ENCODE peak calls at places on chromosomes 11 and 22, in ten cellular contexts. N is psoas muscle; S is cardiac muscle cell; L is Panc1; D is CD8-positive, alpha-beta memory T cell; E is esophagus squamous epithelium; Q is mesendoderm; P is CD4-positive, CD25-positive, alpha-beta regulatory T cell; B is brain microvascular endothelial cell; R is mammary epithelial cell. H is an unnamed sample. For H3K27me3, the result is how much of the 10 kb centered on the place peaks cover.

GRCh38 chr11:107757661-107758060 is 45.8 kb upstream of the SLN start:
- DNase-seq in S (no peak), N (no peak), D (no peak), B (no peak), Q (peak), E (no peak), R (no peak), P (no peak), L (no peak), H (no peak)

GRCh38 chr11:78325274-78325781 is 92.3 kb downstream of the GAB2 start:
- DNase-seq in P (no peak), D (no peak), L (no peak), E (no peak), R (no peak), Q (no peak), B (no peak), N (no peak), S (no peak), H (no peak)

GRCh38 chr11:131392528-131393255 is 22.3 kb downstream of the NTM start:
- DNase-seq in D (no peak), B (no peak), R (no peak), L (no peak), E (no peak), P (no peak), N (no peak), Q (peak), S (peak), H (no peak)

GRCh38 chr22:37481347-37481907 is 4.8 kb downstream of the MFNG start:
- DNase-seq in B (no peak), P (no peak), E (no peak), N (no peak), R (no peak), L (no peak), D (no peak), Q (no peak), S (no peak), H (no peak)

GRCh38 chr22:19290400-19291217 is 910 bp downstream of the CLTCL1 start:
- DNase-seq in R (no peak), P (no peak), S (peak), L (no peak), Q (no peak), B (no peak), D (no peak), E (no peak), N (peak), H (no peak)

GRCh38 chr11:115334932-115335788 is 169.1 kb downstream of the CADM1 start:
- DNase-seq in L (no peak), B (no peak), Q (peak), D (no peak), N (no peak), E (no peak), P (no peak), S (peak), R (peak), H (no peak)

GRCh38 chr11:72816404-72816990 is 2.3 kb downstream of the ATG16L2 start:
- DNase-seq in Q (no peak), R (no peak), L (no peak), D (no peak), E (no peak), P (no peak), S (no peak), B (no peak), N (no peak), H (no peak)

GRCh38 chr11:33942954-33943353 is 51.1 kb upstream of the LMO2 start:
- DNase-seq in D (no peak), Q (no peak), E (no peak), L (no peak), N (peak), S (no peak), P (no peak), R (peak), B (peak), H (no peak)

GRCh38 chr11:128902515-128903066 is 11.4 kb downstream of the KCNJ5 start:
- DNase-seq in D (no peak), Q (peak), L (no peak), S (no peak), N (no peak), R (peak), B (peak), P (no peak), E (no peak), H (no peak)

GRCh38 chr11:9137293-9138132 is 46.1 kb upstream of the SCUBE2 start:
- DNase-seq in R (peak), B (peak), N (peak), E (peak), P (peak), S (peak), L (peak), D (peak), Q (peak), H (peak)

GRCh38 chr22:49970528-49971231 is 10.1 kb downstream of the PIM3 start:
- DNase-seq in N (peak), S (peak), B (peak), P (peak), E (peak), R (peak), Q (peak), L (peak), D (peak), H (peak)

GRCh38 chr11:73258104-73258684 is 13.9 kb upstream of the P2RY6 start:
- DNase-seq in B (no peak), P (no peak), R (no peak), L (no peak), Q (no peak), N (no peak), E (no peak), S (no peak), D (no peak), H (no peak)

GRCh38 chr11:128522063-128522942 is 65.1 kb downstream of the ETS1 start:
- DNase-seq in S (peak), Q (peak), L (peak), E (peak), D (peak), R (peak), P (peak), N (peak), B (peak), H (peak)

GRCh38 chr11:120271672-120272071 is 31.7 kb downstream of the POU2F3 start:
- DNase-seq in R (peak), N (no peak), S (no peak), Q (no peak), B (no peak), P (no peak), E (no peak), L (no peak), D (no peak), H (no peak)

GRCh38 chr11:120268686-120269085 is 28.7 kb downstream of the POU2F3 start:
- DNase-seq in D (no peak), R (no peak), B (no peak), L (no peak), E (no peak), Q (no peak), S (no peak), N (no peak), P (no peak), H (no peak)

GRCh38 chr11:120272303-120272702 is 32.4 kb downstream of the POU2F3 start:
- DNase-seq in R (peak), D (no peak), L (no peak), E (no peak), N (no peak), S (no peak), P (no peak), B (peak), Q (no peak), H (no peak)

GRCh38 chr11:120273432-120273831 is 33.5 kb downstream of the POU2F3 start:
- DNase-seq in P (no peak), L (no peak), B (no peak), E (no peak), D (no peak), Q (no peak), S (no peak), R (peak), N (no peak), H (no peak)

DNA sequence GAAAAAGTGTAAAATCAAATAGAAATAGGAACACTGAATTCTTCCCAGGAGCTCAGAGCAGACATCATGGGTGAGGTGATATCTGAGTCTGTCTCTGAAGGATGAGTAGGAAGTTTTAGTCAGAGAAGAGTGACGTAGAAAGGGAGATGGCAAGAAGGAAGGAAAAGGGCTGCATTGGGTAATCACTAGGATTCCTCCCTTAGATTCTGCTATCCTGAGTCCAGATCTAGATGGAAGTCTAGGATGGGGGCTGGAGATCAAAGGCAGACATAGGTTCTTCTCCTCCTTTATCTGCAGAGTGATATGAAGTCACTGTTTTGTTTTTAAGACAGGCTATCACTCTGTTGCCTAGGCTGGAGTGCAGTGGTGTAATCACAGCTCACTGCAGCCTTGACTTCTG is 30.4 kb downstream of the POU2F3 start:
- DNase-seq in B (no peak), L (no peak), N (no peak), Q (no peak), R (no peak), E (no peak), S (no peak), P (no peak), D (no peak), H (no peak)
- H3K27me3 ChIP-seq in B (under half), L (under half), N (under half), Q (under half), R (under half), E (under half), S (under half), P (under half), D (under half), H (under half)

GRCh38 chr11:2482745-2483144 is 37.9 kb downstream of the KCNQ1 start:
- DNase-seq in P (no peak), D (no peak), Q (no peak), S (no peak), R (no peak), B (no peak), E (no peak), L (no peak), N (no peak), H (no peak)
- H3K27me3 ChIP-seq in P (under half), D (under half), Q (under half), S (under half), R (under half), B (under half), E (under half), L (under half), N (under half), H (under half)

GRCh38 chr11:57461841-57462489 is 1.6 kb downstream of the RTN4RL2 start:
- DNase-seq in P (no peak), R (no peak), N (no peak), L (no peak), Q (no peak), E (no peak), D (no peak), S (no peak), B (no peak), H (no peak)

GRCh38 chr11:57459112-57460016 is 964 bp upstream of the RTN4RL2 start:
- DNase-seq in D (no peak), S (peak), P (no peak), L (no peak), Q (peak), R (no peak), B (no peak), E (no peak), N (no peak), H (peak)

GRCh38 chr11:57460017-57460755 is at the start of gene RTN4RL2:
- DNase-seq in B (peak), L (no peak), S (peak), Q (peak), E (no peak), N (peak), P (no peak), D (peak), R (peak), H (peak)

GRCh38 chr11:57462597-57462996 is 2.3 kb downstream of the RTN4RL2 start:
- DNase-seq in N (no peak), D (no peak), L (no peak), B (no peak), P (no peak), E (no peak), R (no peak), S (no peak), Q (no peak), H (no peak)

GRCh38 chr11:57460756-57461749 is 725 bp downstream of the RTN4RL2 start:
- DNase-seq in P (no peak), Q (peak), E (no peak), R (no peak), S (no peak), L (no peak), N (no peak), D (no peak), B (no peak), H (no peak)
- H3K27me3 ChIP-seq in P (under half), Q (under half), E (half or more), R (under half), S (half or more), L (under half), N (under half), D (under half), B (under half), H (under half)

GRCh38 chr22:22061085-22062077 is 78.8 kb upstream of the TOP3B start:
- DNase-seq in L (no peak), S (no peak), P (no peak), E (no peak), D (no peak), N (no peak), B (peak), Q (no peak), R (peak), H (no peak)

GRCh38 chr22:22060200-22061084 is 77.9 kb upstream of the TOP3B start:
- DNase-seq in D (peak), E (no peak), R (peak), B (peak), N (peak), S (peak), L (peak), P (peak), Q (peak), H (peak)

GRCh38 chr22:22057617-22058378 is 75.2 kb upstream of the TOP3B start:
- DNase-seq in S (no peak), P (no peak), R (no peak), Q (no peak), N (no peak), B (no peak), D (no peak), E (no peak), L (no peak), H (no peak)

GRCh38 chr22:22059476-22060002 is 77.0 kb upstream of the TOP3B start:
- DNase-seq in S (no peak), R (no peak), D (no peak), N (no peak), P (no peak), Q (no peak), B (no peak), L (no peak), E (no peak), H (no peak)

GRCh38 chr22:22058649-22059475 is 76.3 kb upstream of the TOP3B start:
- DNase-seq in L (no peak), D (no peak), N (no peak), Q (no peak), E (no peak), P (no peak), S (no peak), R (no peak), B (no peak), H (no peak)
- H3K27me3 ChIP-seq in L (under half), D (under half), N (under half), Q (under half), E (under half), P (under half), S (under half), R (under half), B (under half), H (under half)

DNA sequence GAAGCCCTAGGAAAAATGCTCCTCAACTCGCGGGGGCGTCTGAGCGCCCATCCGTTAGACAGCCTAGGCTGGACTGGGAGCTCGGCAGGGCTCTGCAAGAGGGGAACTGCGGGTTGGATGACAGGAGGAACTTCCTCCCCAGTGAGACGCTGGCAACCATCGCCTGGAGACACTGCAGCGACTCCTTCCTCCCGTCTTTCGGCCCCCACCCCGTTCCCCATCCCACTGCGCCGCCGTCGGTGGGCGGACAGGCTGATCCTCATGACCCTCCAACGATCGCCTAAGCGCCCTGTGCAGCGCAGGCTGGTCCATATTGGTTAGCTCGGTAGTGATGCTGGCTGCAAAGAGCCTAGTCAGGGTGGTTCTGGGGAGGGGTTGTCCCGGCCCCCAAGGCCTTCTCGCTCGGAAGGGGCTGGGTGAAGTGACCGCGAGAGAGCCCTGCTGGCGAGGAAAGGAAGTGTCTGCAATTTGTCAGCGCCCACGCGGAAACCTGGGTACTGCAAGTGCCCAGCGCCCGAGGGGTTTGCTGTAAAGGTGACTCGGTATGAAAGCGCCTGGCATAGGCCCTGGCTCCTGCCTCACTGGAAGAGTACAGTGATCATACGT is 638 bp downstream of the NRGN start:
- DNase-seq in D (peak), B (no peak), Q (no peak), E (no peak), R (peak), S (no peak), N (no peak), P (peak), L (no peak), H (no peak)
- H3K27me3 ChIP-seq in D (under half), B (under half), Q (half or more), E (half or more), R (under half), S (half or more), N (under half), P (under half), L (under half), H (under half)

H was measured in left lung.